ENCODE peak calls at places on chromosomes 3 and 15, in four cellular contexts. One of them, this sample, is unnamed.

GRCh38 chr3:156657862-156658731 is 16.3 kb upstream of the TIPARP start:
- DNase-seq in astrocyte of the spinal cord: no peak
- DNase-seq in SIG-M5: no peak
- DNase-seq in non-pigmented ciliary epithelial cell: no peak
- DNase-seq in this sample: no peak

GRCh38 chr3:93994056-93994455 is 14.1 kb downstream of the ARL13B start:
- DNase-seq in astrocyte of the spinal cord: no peak
- DNase-seq in SIG-M5: no peak
- DNase-seq in non-pigmented ciliary epithelial cell: no peak
- DNase-seq in this sample: no peak

GRCh38 chr3:101973163-101973505 is 123.8 kb downstream of the NFKBIZ start:
- DNase-seq in astrocyte of the spinal cord: no peak
- DNase-seq in SIG-M5: no peak
- DNase-seq in non-pigmented ciliary epithelial cell: no peak
- DNase-seq in this sample: no peak

GRCh38 chr15:73794501-73795133 is 41.5 kb upstream of the INSYN1 start:
- DNase-seq in astrocyte of the spinal cord: peak; percentile 27
- DNase-seq in SIG-M5: no peak
- DNase-seq in non-pigmented ciliary epithelial cell: no peak
- DNase-seq in this sample: no peak

GRCh38 chr15:89665449-89666146 is 10.3 kb upstream of the KIF7 start:
- DNase-seq in astrocyte of the spinal cord: peak; percentile 49
- DNase-seq in SIG-M5: no peak
- DNase-seq in non-pigmented ciliary epithelial cell: no peak
- DNase-seq in this sample: no peak

GRCh38 chr15:26771168-26771916 is 1.5 kb downstream of the GABRB3 start:
- DNase-seq in astrocyte of the spinal cord: no peak
- DNase-seq in SIG-M5: no peak
- DNase-seq in non-pigmented ciliary epithelial cell: no peak
- DNase-seq in this sample: no peak

GRCh38 chr3:89876116-89876515 is 768.7 kb downstream of the EPHA3 start:
- DNase-seq in astrocyte of the spinal cord: no peak
- DNase-seq in SIG-M5: no peak
- DNase-seq in non-pigmented ciliary epithelial cell: no peak
- DNase-seq in this sample: no peak

GRCh38 chr3:46668591-46668990 is 24.9 kb downstream of the ALS2CL start:
- DNase-seq in astrocyte of the spinal cord: no peak
- DNase-seq in SIG-M5: no peak
- DNase-seq in non-pigmented ciliary epithelial cell: no peak
- DNase-seq in this sample: no peak

GRCh38 chr3:72753495-72753894 is 94.8 kb downstream of the SHQ1 start:
- DNase-seq in astrocyte of the spinal cord: no peak
- DNase-seq in SIG-M5: no peak
- DNase-seq in non-pigmented ciliary epithelial cell: no peak
- DNase-seq in this sample: no peak

GRCh38 chr15:93882133-93882532 is 349.2 kb upstream of the MCTP2 start:
- DNase-seq in astrocyte of the spinal cord: no peak
- DNase-seq in SIG-M5: no peak
- DNase-seq in non-pigmented ciliary epithelial cell: no peak
- DNase-seq in this sample: no peak

GRCh38 chr15:96328101-96328958 is 2.2 kb upstream of the NR2F2 start:
- DNase-seq in astrocyte of the spinal cord: peak; percentile 38
- DNase-seq in SIG-M5: no peak
- DNase-seq in non-pigmented ciliary epithelial cell: no peak
- DNase-seq in this sample: no peak

GRCh38 chr15:28896944-28897343 is 11.2 kb downstream of the APBA2 start:
- DNase-seq in astrocyte of the spinal cord: peak; percentile 87
- DNase-seq in SIG-M5: no peak
- DNase-seq in non-pigmented ciliary epithelial cell: peak; percentile 83
- DNase-seq in this sample: no peak

GRCh38 chr3:7333125-7333524 is 472.2 kb downstream of the GRM7 start:
- DNase-seq in astrocyte of the spinal cord: no peak
- DNase-seq in SIG-M5: no peak
- DNase-seq in non-pigmented ciliary epithelial cell: no peak
- DNase-seq in this sample: no peak

GRCh38 chr3:71695000-71695482 is 30.2 kb downstream of the EIF4E3 start:
- DNase-seq in astrocyte of the spinal cord: no peak
- DNase-seq in SIG-M5: no peak
- DNase-seq in non-pigmented ciliary epithelial cell: no peak
- DNase-seq in this sample: no peak

GRCh38 chr3:83515123-83515522 is 1443.7 kb upstream of the CADM2 start:
- DNase-seq in astrocyte of the spinal cord: no peak
- DNase-seq in SIG-M5: no peak
- DNase-seq in non-pigmented ciliary epithelial cell: no peak
- DNase-seq in this sample: no peak

GRCh38 chr3:127064391-127065137 is 81.6 kb downstream of the PLXNA1 start:
- DNase-seq in astrocyte of the spinal cord: peak; percentile 22
- DNase-seq in SIG-M5: no peak
- DNase-seq in non-pigmented ciliary epithelial cell: no peak
- DNase-seq in this sample: no peak

GRCh38 chr3:172171396-172172075 is 132.2 kb downstream of the FNDC3B start:
- DNase-seq in astrocyte of the spinal cord: no peak
- DNase-seq in SIG-M5: no peak
- DNase-seq in non-pigmented ciliary epithelial cell: no peak
- DNase-seq in this sample: no peak

GRCh38 chr3:72721696-72722381 is 126.4 kb downstream of the SHQ1 start:
- DNase-seq in astrocyte of the spinal cord: no peak
- DNase-seq in SIG-M5: no peak
- DNase-seq in non-pigmented ciliary epithelial cell: no peak
- DNase-seq in this sample: no peak

GRCh38 chr3:56197259-56197965 is 270.9 kb downstream of the ERC2 start:
- DNase-seq in astrocyte of the spinal cord: no peak
- DNase-seq in SIG-M5: no peak
- DNase-seq in non-pigmented ciliary epithelial cell: no peak
- DNase-seq in this sample: no peak

GRCh38 chr15:57205999-57206398 is 170.3 kb upstream of the CGNL1 start:
- DNase-seq in astrocyte of the spinal cord: no peak
- DNase-seq in SIG-M5: no peak
- DNase-seq in non-pigmented ciliary epithelial cell: no peak
- DNase-seq in this sample: no peak

GRCh38 chr3:29415824-29416223 is 135.0 kb downstream of the RBMS3 start:
- DNase-seq in astrocyte of the spinal cord: no peak
- DNase-seq in SIG-M5: no peak
- DNase-seq in non-pigmented ciliary epithelial cell: no peak
- DNase-seq in this sample: no peak

GRCh38 chr15:99424978-99425665 is 140.7 kb upstream of the MEF2A start:
- DNase-seq in astrocyte of the spinal cord: peak; percentile 78
- DNase-seq in SIG-M5: no peak
- DNase-seq in non-pigmented ciliary epithelial cell: peak; percentile 50
- DNase-seq in this sample: no peak

GRCh38 chr3:123406598-123406997 is 42.3 kb downstream of the ADCY5 start:
- DNase-seq in astrocyte of the spinal cord: no peak
- DNase-seq in SIG-M5: no peak
- DNase-seq in non-pigmented ciliary epithelial cell: no peak
- DNase-seq in this sample: no peak

GRCh38 chr3:68728343-68728742 is 204.0 kb downstream of the TAFA4 start:
- DNase-seq in astrocyte of the spinal cord: no peak
- DNase-seq in SIG-M5: no peak
- DNase-seq in non-pigmented ciliary epithelial cell: no peak
- DNase-seq in this sample: no peak

GRCh38 chr15:64792282-64792681 is 16.9 kb upstream of the RBPMS2 start:
- DNase-seq in astrocyte of the spinal cord: no peak
- DNase-seq in SIG-M5: no peak
- DNase-seq in non-pigmented ciliary epithelial cell: no peak
- DNase-seq in this sample: no peak

GRCh38 chr3:179322481-179323196 is at the start of gene ZNF639:
- DNase-seq in astrocyte of the spinal cord: peak; percentile 86
- DNase-seq in SIG-M5: no peak
- DNase-seq in non-pigmented ciliary epithelial cell: no peak
- DNase-seq in this sample: peak; percentile 79

GRCh38 chr15:42149493-42150245 is 6.8 kb downstream of the PLA2G4F start:
- DNase-seq in astrocyte of the spinal cord: no peak
- DNase-seq in SIG-M5: no peak
- DNase-seq in non-pigmented ciliary epithelial cell: no peak
- DNase-seq in this sample: no peak

GRCh38 chr3:171688593-171688992 is 121.7 kb downstream of the PLD1 start:
- DNase-seq in astrocyte of the spinal cord: no peak
- DNase-seq in SIG-M5: no peak
- DNase-seq in non-pigmented ciliary epithelial cell: no peak
- DNase-seq in this sample: no peak

GRCh38 chr3:9916734-9917680 is at the start of gene IL17RC:
- DNase-seq in astrocyte of the spinal cord: peak; percentile 88
- DNase-seq in SIG-M5: no peak
- DNase-seq in non-pigmented ciliary epithelial cell: no peak
- DNase-seq in this sample: no peak

GRCh38 chr3:25582242-25582641 is 82.5 kb downstream of the TOP2B start:
- DNase-seq in astrocyte of the spinal cord: peak; percentile 86
- DNase-seq in SIG-M5: no peak
- DNase-seq in non-pigmented ciliary epithelial cell: no peak
- DNase-seq in this sample: no peak

GRCh38 chr3:33461097-33461496 is 20.9 kb upstream of the UBP1 start:
- DNase-seq in astrocyte of the spinal cord: no peak
- DNase-seq in SIG-M5: no peak
- DNase-seq in non-pigmented ciliary epithelial cell: no peak
- DNase-seq in this sample: no peak

GRCh38 chr3:81916890-81917289 is 155.4 kb upstream of the GBE1 start:
- DNase-seq in astrocyte of the spinal cord: no peak
- DNase-seq in SIG-M5: no peak
- DNase-seq in non-pigmented ciliary epithelial cell: no peak
- DNase-seq in this sample: no peak

GRCh38 chr3:136885357-136886213 is 23.6 kb downstream of the NCK1 start:
- DNase-seq in astrocyte of the spinal cord: no peak
- DNase-seq in SIG-M5: no peak
- DNase-seq in non-pigmented ciliary epithelial cell: no peak
- DNase-seq in this sample: no peak

GRCh38 chr3:23254875-23255274 is 51.7 kb downstream of the UBE2E2 start:
- DNase-seq in astrocyte of the spinal cord: no peak
- DNase-seq in SIG-M5: no peak
- DNase-seq in non-pigmented ciliary epithelial cell: no peak
- DNase-seq in this sample: no peak

GRCh38 chr15:35931942-35932341 is 386.0 kb upstream of the DPH6 start:
- DNase-seq in astrocyte of the spinal cord: no peak
- DNase-seq in SIG-M5: no peak
- DNase-seq in non-pigmented ciliary epithelial cell: no peak
- DNase-seq in this sample: no peak

GRCh38 chr3:172398484-172398883 is 49.8 kb downstream of the GHSR start:
- DNase-seq in astrocyte of the spinal cord: no peak
- DNase-seq in SIG-M5: no peak
- DNase-seq in non-pigmented ciliary epithelial cell: no peak
- DNase-seq in this sample: no peak

This sample was measured in T-helper 22 cell.